ENCODE peak calls at places on chromosome 14, in six cellular contexts. T is AG09309; I is glutamatergic neuron; Z is erythroblast; Y is stimulated activated CD4-positive, alpha-beta T cell treated with anti-CD3 and anti-CD28 coated beads, Interleukin-4, amount 100 ng/mL, for 48 hours; V is Kasumi-1. L is an unnamed sample.

GRCh38 chr14:93655078-93655750 is 133.1 kb downstream of the PRIMA1 start:
- DNase-seq in V (peak; percentile 59), Y (no peak), Z (peak; percentile 61), I (no peak), T (peak; percentile 8), L (no peak)

GRCh38 chr14:77760381-77761204 is at the start of gene SNW1:
- DNase-seq in Y (peak; percentile 88), I (peak; percentile 93), Z (peak; percentile 89), T (no peak), V (peak; percentile 95), L (no peak)

GRCh38 chr14:54322668-54323380 is 74.0 kb upstream of the CDKN3 start:
- DNase-seq in Z (no peak), I (no peak), V (no peak), T (no peak), Y (no peak), L (no peak)

GRCh38 chr14:29906256-29906885 is 21.3 kb downstream of the PRKD1 start:
- DNase-seq in I (no peak), Z (no peak), V (no peak), Y (no peak), T (no peak), L (no peak)

GRCh38 chr14:104899781-104900180 is 24.9 kb upstream of the PLD4 start:
- DNase-seq in T (no peak), V (no peak), I (no peak), Z (no peak), Y (no peak), L (no peak)

GRCh38 chr14:103558071-103558882 is 4.2 kb downstream of the BAG5 start:
- DNase-seq in Y (no peak), V (no peak), Z (no peak), I (no peak), T (peak; percentile 43), L (no peak)

GRCh38 chr14:25848601-25849000 is 749.2 kb downstream of the NOVA1 start:
- DNase-seq in V (no peak), Z (no peak), Y (no peak), T (no peak), I (no peak), L (no peak)

GRCh38 chr14:100623961-100624360 is 36.7 kb upstream of the BEGAIN start:
- DNase-seq in Z (no peak), V (no peak), I (no peak), Y (no peak), T (no peak), L (no peak)

GRCh38 chr14:70754989-70755388 is 54.3 kb downstream of the MAP3K9 start:
- DNase-seq in Y (no peak), I (no peak), Z (no peak), V (no peak), T (no peak), L (no peak)

GRCh38 chr14:24634158-24634557 is at the start of gene GZMB:
- DNase-seq in Z (no peak), T (no peak), V (no peak), I (no peak), Y (peak; percentile 65), L (no peak)

GRCh38 chr14:29810657-29811056 is 117.0 kb downstream of the PRKD1 start:
- DNase-seq in V (no peak), Y (no peak), I (no peak), Z (no peak), T (peak; percentile 33), L (no peak)

GRCh38 chr14:102140027-102140749 is 491 bp downstream of the WDR20 start:
- DNase-seq in I (peak; percentile 67), V (no peak), T (no peak), Z (peak; percentile 73), Y (peak; percentile 28), L (no peak)

GRCh38 chr14:69657961-69658360 is 46.6 kb downstream of the SUSD6 start:
- DNase-seq in T (no peak), Z (no peak), I (no peak), Y (no peak), V (no peak), L (no peak)

GRCh38 chr14:54117924-54118323 is 161.3 kb upstream of the BMP4 start:
- DNase-seq in V (no peak), I (no peak), T (no peak), Y (no peak), Z (no peak), L (no peak)

GRCh38 chr14:92109490-92109889 is 3.1 kb upstream of the ATXN3 start:
- DNase-seq in Y (no peak), T (no peak), I (no peak), Z (no peak), V (no peak), L (no peak)

GRCh38 chr14:22176930-22177329 is 412.1 kb downstream of the DAD1 start:
- DNase-seq in I (no peak), T (no peak), Y (no peak), V (no peak), Z (no peak), L (no peak)

GRCh38 chr14:37546621-37547447 is 48.2 kb downstream of the FOXA1 start:
- DNase-seq in Z (no peak), V (no peak), Y (no peak), I (no peak), T (no peak), L (no peak)

GRCh38 chr14:80982711-80983110 is 27.3 kb downstream of the TSHR start:
- DNase-seq in T (no peak), Y (no peak), V (no peak), I (no peak), Z (no peak), L (no peak)

GRCh38 chr14:90487031-90487430 is 90.2 kb downstream of the CALM1 start:
- DNase-seq in I (peak; percentile 73), Z (no peak), V (peak; percentile 48), Y (no peak), T (no peak), L (no peak)

GRCh38 chr14:101123639-101124525 is 220.4 kb upstream of the RTL1 start:
- DNase-seq in I (no peak), Y (no peak), T (no peak), Z (no peak), V (no peak), L (no peak)

GRCh38 chr14:61644834-61645233 is 50.5 kb upstream of the HIF1A start:
- DNase-seq in T (no peak), Y (no peak), I (peak; percentile 49), Z (no peak), V (no peak), L (peak; percentile 18)

GRCh38 chr14:28083456-28083855 is 683.1 kb upstream of the FOXG1 start:
- DNase-seq in T (no peak), V (no peak), Z (no peak), I (no peak), Y (no peak), L (no peak)